ENCODE peak calls at places on chromosomes 13 and 19, in eight cellular contexts. One of them, this sample, is unnamed. For H3K36me3, the result is how much of the 10 kb centered on the place peaks cover.

GRCh38 chr19:43471091-43471490 is 5.7 kb upstream of the LYPD3 start:
- DNase-seq in thoracic aorta: no peak
- DNase-seq in right atrium auricular region: no peak
- DNase-seq in transverse colon: no peak
- DNase-seq in SK-N-SH: no peak
- DNase-seq in BE2C: no peak
- DNase-seq in cardiac muscle cell: no peak
- DNase-seq in breast epithelium: no peak
- DNase-seq in this sample: no peak

GRCh38 chr19:37695144-37695899 is 24.2 kb downstream of the ZNF607 start:
- DNase-seq in BE2C: no peak
- DNase-seq in SK-N-SH: no peak
- DNase-seq in transverse colon: no peak
- DNase-seq in breast epithelium: no peak
- DNase-seq in thoracic aorta: no peak
- DNase-seq in right atrium auricular region: no peak
- DNase-seq in cardiac muscle cell: no peak
- DNase-seq in this sample: no peak

GRCh38 chr19:35436477-35437141 is 11.4 kb upstream of the FFAR2 start:
- DNase-seq in transverse colon: peak
- DNase-seq in SK-N-SH: no peak
- DNase-seq in breast epithelium: no peak
- DNase-seq in right atrium auricular region: no peak
- DNase-seq in thoracic aorta: no peak
- DNase-seq in BE2C: peak
- DNase-seq in cardiac muscle cell: peak
- DNase-seq in this sample: no peak

GRCh38 chr13:40120288-40120687 is 464.8 kb downstream of the COG6 start:
- DNase-seq in right atrium auricular region: no peak
- DNase-seq in breast epithelium: no peak
- DNase-seq in BE2C: no peak
- DNase-seq in transverse colon: no peak
- DNase-seq in cardiac muscle cell: peak
- DNase-seq in thoracic aorta: no peak
- DNase-seq in SK-N-SH: no peak
- DNase-seq in this sample: no peak

GRCh38 chr19:51460164-51460992 is 2.1 kb upstream of the SIGLEC8 start:
- DNase-seq in right atrium auricular region: no peak
- DNase-seq in breast epithelium: no peak
- DNase-seq in transverse colon: no peak
- DNase-seq in BE2C: peak
- DNase-seq in SK-N-SH: peak
- DNase-seq in thoracic aorta: no peak
- DNase-seq in cardiac muscle cell: peak
- DNase-seq in this sample: no peak

GRCh38 chr13:110911880-110912279 is 3.0 kb downstream of the ANKRD10 start:
- DNase-seq in transverse colon: no peak
- DNase-seq in right atrium auricular region: no peak
- DNase-seq in SK-N-SH: no peak
- DNase-seq in breast epithelium: no peak
- DNase-seq in cardiac muscle cell: no peak
- DNase-seq in thoracic aorta: no peak
- DNase-seq in BE2C: no peak
- DNase-seq in this sample: no peak

GRCh38 chr13:75347925-75348324 is 134.0 kb downstream of the TBC1D4 start:
- DNase-seq in transverse colon: no peak
- DNase-seq in SK-N-SH: no peak
- DNase-seq in cardiac muscle cell: no peak
- DNase-seq in thoracic aorta: no peak
- DNase-seq in right atrium auricular region: no peak
- DNase-seq in breast epithelium: no peak
- DNase-seq in BE2C: no peak
- DNase-seq in this sample: no peak

GRCh38 chr19:11196406-11197287 is 698 bp downstream of the KANK2 start:
- DNase-seq in cardiac muscle cell: peak
- DNase-seq in SK-N-SH: peak
- DNase-seq in transverse colon: peak
- DNase-seq in thoracic aorta: no peak
- DNase-seq in BE2C: peak
- DNase-seq in right atrium auricular region: no peak
- DNase-seq in breast epithelium: no peak
- DNase-seq in this sample: no peak

GRCh38 chr13:101545521-101545920 is 93.0 kb downstream of the ITGBL1 start:
- DNase-seq in BE2C: no peak
- DNase-seq in right atrium auricular region: no peak
- DNase-seq in thoracic aorta: no peak
- DNase-seq in SK-N-SH: no peak
- DNase-seq in breast epithelium: no peak
- DNase-seq in transverse colon: no peak
- DNase-seq in cardiac muscle cell: no peak
- DNase-seq in this sample: peak

GRCh38 chr13:33870046-33870668 is 52.2 kb downstream of the RFC3 start:
- DNase-seq in transverse colon: no peak
- DNase-seq in cardiac muscle cell: no peak
- DNase-seq in SK-N-SH: no peak
- DNase-seq in BE2C: no peak
- DNase-seq in breast epithelium: no peak
- DNase-seq in thoracic aorta: no peak
- DNase-seq in right atrium auricular region: no peak
- DNase-seq in this sample: no peak

GRCh38 chr13:99731747-99732146 is 230.5 kb downstream of the TM9SF2 start:
- DNase-seq in right atrium auricular region: no peak
- DNase-seq in transverse colon: no peak
- DNase-seq in BE2C: no peak
- DNase-seq in cardiac muscle cell: no peak
- DNase-seq in thoracic aorta: no peak
- DNase-seq in SK-N-SH: peak
- DNase-seq in breast epithelium: no peak
- DNase-seq in this sample: no peak

GRCh38 chr19:29467824-29468401 is 57.9 kb upstream of the VSTM2B start:
- DNase-seq in BE2C: peak
- DNase-seq in breast epithelium: no peak
- DNase-seq in right atrium auricular region: no peak
- DNase-seq in cardiac muscle cell: peak
- DNase-seq in thoracic aorta: no peak
- DNase-seq in transverse colon: no peak
- DNase-seq in SK-N-SH: peak
- DNase-seq in this sample: no peak

GRCh38 chr19:19661675-19662251 is 1.7 kb downstream of the ATP13A1 start:
- DNase-seq in cardiac muscle cell: no peak
- DNase-seq in BE2C: no peak
- DNase-seq in transverse colon: peak
- DNase-seq in SK-N-SH: peak
- DNase-seq in thoracic aorta: no peak
- DNase-seq in breast epithelium: no peak
- DNase-seq in right atrium auricular region: no peak
- DNase-seq in this sample: no peak

GRCh38 chr19:8017808-8018207 is 12.4 kb upstream of the ELAVL1 start:
- DNase-seq in right atrium auricular region: no peak
- DNase-seq in cardiac muscle cell: no peak
- DNase-seq in transverse colon: peak
- DNase-seq in SK-N-SH: no peak
- DNase-seq in breast epithelium: no peak
- DNase-seq in BE2C: no peak
- DNase-seq in thoracic aorta: no peak
- DNase-seq in this sample: no peak

GRCh38 chr19:34508540-34508939 is 27.0 kb downstream of the WTIP start:
- DNase-seq in breast epithelium: peak
- DNase-seq in SK-N-SH: peak
- DNase-seq in cardiac muscle cell: no peak
- DNase-seq in right atrium auricular region: no peak
- DNase-seq in transverse colon: no peak
- DNase-seq in BE2C: no peak
- DNase-seq in thoracic aorta: no peak
- DNase-seq in this sample: no peak

GRCh38 chr13:28100149-28101121 is at the start of gene FLT3:
- DNase-seq in cardiac muscle cell: peak
- DNase-seq in right atrium auricular region: no peak
- DNase-seq in thoracic aorta: no peak
- DNase-seq in transverse colon: peak
- DNase-seq in BE2C: peak
- DNase-seq in SK-N-SH: peak
- DNase-seq in breast epithelium: no peak
- DNase-seq in this sample: peak

GRCh38 chr19:6226012-6226411 is 53.8 kb downstream of the MLLT1 start:
- DNase-seq in cardiac muscle cell: no peak
- DNase-seq in right atrium auricular region: no peak
- DNase-seq in breast epithelium: no peak
- DNase-seq in thoracic aorta: no peak
- DNase-seq in BE2C: no peak
- DNase-seq in SK-N-SH: no peak
- DNase-seq in transverse colon: no peak
- DNase-seq in this sample: no peak

GRCh38 chr19:37948362-37948761 is 41.4 kb downstream of the SIPA1L3 start:
- DNase-seq in breast epithelium: no peak
- DNase-seq in BE2C: no peak
- DNase-seq in thoracic aorta: no peak
- DNase-seq in SK-N-SH: no peak
- DNase-seq in right atrium auricular region: no peak
- DNase-seq in transverse colon: no peak
- DNase-seq in cardiac muscle cell: no peak
- DNase-seq in this sample: no peak

GRCh38 chr13:49774376-49775005 is 18.0 kb downstream of the KPNA3 start:
- DNase-seq in right atrium auricular region: no peak
- DNase-seq in SK-N-SH: no peak
- DNase-seq in cardiac muscle cell: no peak
- DNase-seq in thoracic aorta: no peak
- DNase-seq in breast epithelium: no peak
- DNase-seq in BE2C: no peak
- DNase-seq in transverse colon: no peak
- DNase-seq in this sample: no peak

GRCh38 chr13:96672016-96672415 is 322.3 kb downstream of the OXGR1 start:
- DNase-seq in right atrium auricular region: no peak
- DNase-seq in thoracic aorta: no peak
- DNase-seq in breast epithelium: no peak
- DNase-seq in BE2C: no peak
- DNase-seq in transverse colon: no peak
- DNase-seq in cardiac muscle cell: no peak
- DNase-seq in SK-N-SH: no peak
- DNase-seq in this sample: no peak

GRCh38 chr19:52963229-52963760 is 614 bp upstream of the ZNF816 start:
- DNase-seq in BE2C: peak
- DNase-seq in breast epithelium: no peak
- DNase-seq in cardiac muscle cell: no peak
- DNase-seq in thoracic aorta: no peak
- DNase-seq in transverse colon: peak
- DNase-seq in right atrium auricular region: no peak
- DNase-seq in SK-N-SH: peak
- DNase-seq in this sample: no peak

GRCh38 chr13:79782541-79783216 is 301.7 kb downstream of the NDFIP2 start:
- DNase-seq in right atrium auricular region: peak
- DNase-seq in cardiac muscle cell: peak
- DNase-seq in breast epithelium: peak
- DNase-seq in transverse colon: no peak
- DNase-seq in SK-N-SH: peak
- DNase-seq in thoracic aorta: no peak
- DNase-seq in BE2C: no peak
- DNase-seq in this sample: peak

GRCh38 chr13:37138169-37138568 is 32.7 kb upstream of the CSNK1A1L start:
- DNase-seq in BE2C: no peak
- DNase-seq in right atrium auricular region: no peak
- DNase-seq in cardiac muscle cell: peak
- DNase-seq in transverse colon: no peak
- DNase-seq in thoracic aorta: no peak
- DNase-seq in breast epithelium: no peak
- DNase-seq in SK-N-SH: no peak
- DNase-seq in this sample: peak
- TF ChIP-seq CTCF in BE2C: peak
- TF ChIP-seq CTCF in right atrium auricular region: no peak
- TF ChIP-seq CTCF in cardiac muscle cell: peak
- TF ChIP-seq CTCF in transverse colon: no peak
- TF ChIP-seq CTCF in thoracic aorta: no peak
- TF ChIP-seq CTCF in breast epithelium: no peak
- TF ChIP-seq CTCF in SK-N-SH: peak
- TF ChIP-seq CTCF in this sample: peak

DNA sequence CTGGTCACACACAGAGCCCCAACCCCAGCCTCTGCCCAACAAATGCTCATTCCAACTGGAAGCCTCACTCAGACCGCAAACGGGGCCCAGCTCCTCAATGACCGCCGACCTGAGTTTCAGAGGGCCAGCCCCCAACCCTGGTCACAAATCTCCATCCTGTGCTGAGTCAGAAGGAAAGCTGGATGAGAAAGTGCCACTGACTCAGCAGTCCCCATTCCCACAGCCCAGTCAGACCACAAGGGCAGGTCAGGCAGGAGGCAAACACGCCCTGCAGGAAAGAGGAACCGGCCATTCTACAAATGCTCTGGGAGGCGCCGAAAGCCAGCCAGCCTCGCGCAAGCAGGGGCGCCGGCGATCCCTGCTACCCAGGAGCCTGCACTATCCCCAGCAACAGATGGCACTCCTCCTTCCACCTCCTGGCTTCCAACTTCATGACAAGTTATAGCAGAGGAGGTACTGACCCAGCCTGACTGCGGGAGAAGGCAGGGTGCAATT is 14.1 kb upstream of the PRKD2 start:
- DNase-seq in thoracic aorta: no peak
- DNase-seq in BE2C: peak
- DNase-seq in right atrium auricular region: no peak
- DNase-seq in SK-N-SH: no peak
- DNase-seq in transverse colon: no peak
- DNase-seq in breast epithelium: no peak
- DNase-seq in cardiac muscle cell: peak
- DNase-seq in this sample: peak
- H3K4me3 ChIP-seq in thoracic aorta: no peak
- H3K4me3 ChIP-seq in BE2C: no peak
- H3K4me3 ChIP-seq in right atrium auricular region: no peak
- H3K4me3 ChIP-seq in SK-N-SH: no peak
- H3K4me3 ChIP-seq in transverse colon: no peak
- H3K4me3 ChIP-seq in breast epithelium: no peak
- H3K4me3 ChIP-seq in cardiac muscle cell: no peak
- H3K4me3 ChIP-seq in this sample: peak

GRCh38 chr19:2815923-2816322 is 3.7 kb upstream of the ZNF554 start:
- DNase-seq in thoracic aorta: no peak
- DNase-seq in BE2C: no peak
- DNase-seq in SK-N-SH: peak
- DNase-seq in cardiac muscle cell: no peak
- DNase-seq in right atrium auricular region: no peak
- DNase-seq in transverse colon: no peak
- DNase-seq in breast epithelium: no peak
- DNase-seq in this sample: no peak
- H3K36me3 ChIP-seq in thoracic aorta: under half
- H3K36me3 ChIP-seq in BE2C: under half
- H3K36me3 ChIP-seq in SK-N-SH: under half
- H3K36me3 ChIP-seq in cardiac muscle cell: under half
- H3K36me3 ChIP-seq in right atrium auricular region: under half
- H3K36me3 ChIP-seq in transverse colon: under half
- H3K36me3 ChIP-seq in breast epithelium: under half
- H3K36me3 ChIP-seq in this sample: under half

DNA sequence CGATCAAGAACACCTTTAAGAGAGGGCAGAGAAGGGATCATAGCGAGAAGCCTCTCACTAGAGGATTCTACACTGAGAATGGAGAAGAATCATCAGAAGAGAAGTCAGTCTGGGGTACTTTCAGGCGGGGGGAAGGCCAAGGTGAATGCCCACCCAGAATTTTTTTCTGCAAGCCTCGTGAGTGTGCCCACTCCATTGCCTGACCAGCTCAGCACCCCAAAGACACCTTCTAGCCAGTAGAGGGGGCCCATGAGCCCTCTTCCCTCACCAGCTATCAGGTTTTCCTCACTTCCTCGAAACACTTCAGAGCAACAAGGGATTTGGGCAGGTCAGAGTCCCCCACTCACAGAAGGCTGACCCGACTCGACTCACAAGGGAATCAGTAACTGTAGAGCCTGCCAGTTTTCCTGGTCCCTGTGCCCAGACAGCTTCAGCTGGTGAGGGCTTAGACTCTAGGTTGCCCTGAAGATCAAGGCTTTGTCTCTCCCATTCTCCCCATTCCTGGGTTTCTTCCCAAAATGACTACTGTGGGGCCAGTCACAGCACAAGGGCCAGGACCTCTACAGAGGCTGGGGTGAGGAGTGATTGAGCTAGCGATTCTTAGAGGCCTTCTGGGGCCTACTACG is 18.4 kb downstream of the NLRP13 start:
- DNase-seq in breast epithelium: no peak
- DNase-seq in SK-N-SH: peak
- DNase-seq in thoracic aorta: no peak
- DNase-seq in right atrium auricular region: peak
- DNase-seq in transverse colon: no peak
- DNase-seq in BE2C: peak
- DNase-seq in cardiac muscle cell: no peak
- DNase-seq in this sample: no peak
- TF ChIP-seq CTCF in breast epithelium: peak
- TF ChIP-seq CTCF in SK-N-SH: peak
- TF ChIP-seq CTCF in thoracic aorta: no peak
- TF ChIP-seq CTCF in right atrium auricular region: no peak
- TF ChIP-seq CTCF in transverse colon: no peak
- TF ChIP-seq CTCF in BE2C: peak
- TF ChIP-seq CTCF in cardiac muscle cell: no peak
- TF ChIP-seq CTCF in this sample: no peak

This sample was measured in brain microvascular endothelial cell.